ENCODE peak calls at places on chromosomes 1 and 21, in ten cellular contexts. L is stimulated activated CD8-positive, alpha-beta memory T cell treated with anti-CD3 and anti-CD28 coated beads, Interleukin-7, amount 100 ng/mL, for 1 hour; Z is anterior cingulate cortex; F is esophagus muscularis mucosa; P is HCEC 1CT; C is neural progenitor cell; E is stimulated activated CD4-positive, alpha-beta T cell treated with anti-CD3 and anti-CD28 coated beads, TNF-alpha, amount 100 ng/mL, for 4 hours; A is non-pigmented ciliary epithelial cell; N is activated naive CD4-positive, alpha-beta T cell; G is AG08396. O is an unnamed sample.

GRCh38 chr1:169295425-169295824 is 72.2 kb downstream of the NME7 start:
- DNase-seq in G (no peak), L (no peak), C (no peak), E (no peak), A (no peak), Z (no peak), N (no peak), P (no peak), F (no peak), O (no peak)

GRCh38 chr1:155729031-155729898 is 40.4 kb downstream of the DAP3 start:
- DNase-seq in L (peak; percentile 5), P (peak; percentile 52), Z (peak; percentile 36), C (peak; percentile 79), F (no peak), G (peak; percentile 42), N (no peak), A (peak; percentile 24), E (no peak), O (peak; percentile 88)

GRCh38 chr1:39270368-39270767 is 65.9 kb downstream of the MACF1 start:
- DNase-seq in E (no peak), N (no peak), P (no peak), C (no peak), A (no peak), L (no peak), F (no peak), G (no peak), Z (no peak), O (peak; percentile 80)

GRCh38 chr1:50329332-50329932 is 93.8 kb downstream of the DMRTA2 start:
- DNase-seq in P (no peak), A (no peak), G (no peak), C (no peak), F (no peak), Z (no peak), N (no peak), L (no peak), E (no peak), O (peak; percentile 36)

GRCh38 chr1:159821171-159821867 is 5.4 kb upstream of the SLAMF8 start:
- DNase-seq in C (peak; percentile 12), F (no peak), A (no peak), G (no peak), E (no peak), P (no peak), N (no peak), L (no peak), Z (no peak), O (peak; percentile 84)

GRCh38 chr1:231312389-231312788 is 25.3 kb downstream of the EXOC8 start:
- DNase-seq in A (no peak), E (no peak), L (no peak), P (no peak), F (no peak), N (no peak), C (no peak), Z (no peak), G (no peak), O (no peak)

GRCh38 chr1:24926596-24927249 is 3.4 kb downstream of the RUNX3 start:
- DNase-seq in C (peak; percentile 66), G (peak; percentile 64), A (no peak), P (peak; percentile 7), N (no peak), Z (no peak), L (no peak), F (no peak), E (no peak), O (no peak)

GRCh38 chr21:27581168-27581567 is 614.3 kb upstream of the ADAMTS5 start:
- DNase-seq in P (peak; percentile 61), L (no peak), G (no peak), Z (no peak), C (no peak), F (no peak), A (no peak), N (no peak), E (no peak), O (no peak)

GRCh38 chr1:94974824-94975223 is 47.9 kb upstream of the CNN3 start:
- DNase-seq in C (no peak), L (no peak), G (peak; percentile 59), E (no peak), Z (no peak), P (peak; percentile 92), F (no peak), N (no peak), A (peak; percentile 87), O (no peak)

GRCh38 chr1:162144853-162145252 is 75.4 kb downstream of the NOS1AP start:
- DNase-seq in N (no peak), G (no peak), Z (no peak), L (no peak), A (no peak), E (no peak), C (peak; percentile 56), F (peak; percentile 68), P (no peak), O (no peak)

GRCh38 chr1:203695116-203695515 is 68.5 kb downstream of the ATP2B4 start:
- DNase-seq in G (no peak), F (no peak), E (no peak), A (no peak), C (no peak), L (no peak), N (no peak), P (no peak), Z (no peak), O (no peak)

GRCh38 chr1:38138498-38139233 is 92.1 kb upstream of the POU3F1 start:
- DNase-seq in E (no peak), G (peak; percentile 91), Z (peak; percentile 35), F (no peak), P (peak; percentile 91), A (peak; percentile 93), N (no peak), L (no peak), C (peak; percentile 48), O (peak; percentile 18)

GRCh38 chr1:93579891-93580290 is 101.7 kb downstream of the BCAR3 start:
- DNase-seq in Z (no peak), F (no peak), C (no peak), L (no peak), G (peak; percentile 77), N (no peak), P (peak; percentile 97), A (peak; percentile 67), E (no peak), O (no peak)

GRCh38 chr1:54276617-54277450 is 76.9 kb downstream of the MRPL37 start:
- DNase-seq in A (no peak), F (no peak), N (no peak), G (no peak), P (no peak), C (no peak), E (no peak), L (no peak), Z (no peak), O (no peak)

GRCh38 chr21:45818904-45819285 is 162.7 kb upstream of the COL6A1 start:
- DNase-seq in N (peak; percentile 34), P (peak; percentile 87), C (no peak), A (peak; percentile 62), Z (no peak), F (peak; percentile 91), G (peak; percentile 36), L (peak; percentile 11), E (peak; percentile 70), O (no peak)

GRCh38 chr21:29610960-29611359 is 312.2 kb downstream of the BACH1 start:
- DNase-seq in L (no peak), Z (no peak), P (no peak), G (no peak), N (no peak), C (no peak), A (no peak), F (no peak), E (no peak), O (no peak)

GRCh38 chr21:31493350-31493880 is 149.4 kb upstream of the TIAM1 start:
- DNase-seq in E (no peak), A (no peak), G (no peak), P (no peak), F (no peak), Z (no peak), C (no peak), N (no peak), L (no peak), O (no peak)

GRCh38 chr1:178566187-178566586 is 53.3 kb downstream of the TEX35 start:
- DNase-seq in A (no peak), C (no peak), N (no peak), G (no peak), E (no peak), Z (no peak), P (peak; percentile 6), F (no peak), L (no peak), O (no peak)

GRCh38 chr1:229015791-229016190 is 255.1 kb upstream of the RAB4A start:
- DNase-seq in N (no peak), L (no peak), P (no peak), F (no peak), Z (no peak), G (no peak), C (peak; percentile 29), E (no peak), A (no peak), O (no peak)

GRCh38 chr1:196070940-196071339 is 537.3 kb downstream of the KCNT2 start:
- DNase-seq in L (no peak), N (no peak), F (no peak), A (no peak), G (no peak), C (no peak), Z (no peak), P (no peak), E (no peak), O (no peak)

GRCh38 chr1:233327938-233328660 is 575 bp downstream of the MAP3K21 start:
- DNase-seq in P (no peak), E (no peak), G (peak; percentile 22), F (no peak), L (no peak), C (peak; percentile 61), N (no peak), Z (no peak), A (no peak), O (peak; percentile 50)

GRCh38 chr1:15738416-15739113 is 2.5 kb downstream of the SLC25A34 start:
- DNase-seq in C (no peak), P (no peak), Z (no peak), N (no peak), E (no peak), A (no peak), F (no peak), G (no peak), L (no peak), O (peak; percentile 30)

GRCh38 chr1:57040831-57041230 is 75.0 kb upstream of the C8B start:
- DNase-seq in P (no peak), Z (no peak), A (no peak), F (no peak), E (no peak), C (no peak), N (no peak), G (no peak), L (no peak), O (no peak)

GRCh38 chr1:182069028-182069466 is 7.5 kb upstream of the ZNF648 start:
- DNase-seq in C (peak; percentile 87), Z (peak; percentile 23), F (no peak), P (no peak), L (no peak), G (peak; percentile 57), A (no peak), N (no peak), E (no peak), O (peak; percentile 90)

GRCh38 chr1:47786301-47786700 is 210.9 kb downstream of the TRABD2B start:
- DNase-seq in A (no peak), F (no peak), G (no peak), E (no peak), Z (no peak), L (no peak), N (no peak), P (no peak), C (no peak), O (no peak)

GRCh38 chr1:1136547-1137230 is 20.8 kb upstream of the C1orf159 start:
- DNase-seq in N (no peak), A (no peak), E (no peak), F (no peak), P (no peak), L (no peak), C (peak; percentile 69), G (no peak), Z (no peak), O (no peak)

GRCh38 chr21:29504751-29505321 is 206.1 kb downstream of the BACH1 start:
- DNase-seq in P (no peak), Z (no peak), G (peak; percentile 25), L (no peak), A (peak; percentile 38), C (no peak), E (no peak), N (no peak), F (no peak), O (no peak)

GRCh38 chr1:232965912-232966217 is 15.5 kb downstream of the NTPCR start:
- DNase-seq in F (no peak), G (no peak), E (no peak), A (no peak), N (no peak), P (no peak), C (no peak), Z (no peak), L (no peak), O (peak; percentile 86)

O was measured in NCI-H82.